ENCODE peak calls at places on chromosomes 3 and 15, in four cellular contexts. A is upper lobe of right lung, I is thoracic aorta, Z is lower lobe of right lung. V is an unnamed sample.

GRCh38 chr15:67836477-67836876 is 3.4 kb downstream of the RNU6-1 start:
- DNase-seq in A (no peak), I (no peak), Z (no peak), V (peak; percentile 74)

GRCh38 chr3:49119439-49119838 is 1.2 kb downstream of the USP19 start:
- DNase-seq in A (no peak), I (no peak), Z (no peak), V (no peak)

GRCh38 chr3:112654979-112655378 is 14.0 kb upstream of the CCDC80 start:
- DNase-seq in A (no peak), I (no peak), Z (no peak), V (no peak)

GRCh38 chr15:73495171-73495570 is 52.2 kb downstream of the REC114 start:
- DNase-seq in A (no peak), I (no peak), Z (no peak), V (no peak)

GRCh38 chr3:129723558-129724324 is 117.3 kb upstream of the PLXND1 start:
- DNase-seq in A (no peak), I (no peak), Z (no peak), V (peak; percentile 80)

GRCh38 chr3:73658227-73658626 is 33.5 kb upstream of the PDZRN3 start:
- DNase-seq in A (no peak), I (no peak), Z (no peak), V (no peak)

GRCh38 chr3:45689787-45690145 is 570 bp downstream of the SACM1L start:
- DNase-seq in A (no peak), I (no peak), Z (no peak), V (no peak)

GRCh38 chr3:17384567-17385296 is 357.7 kb downstream of the TBC1D5 start:
- DNase-seq in A (no peak), I (no peak), Z (no peak), V (no peak)

GRCh38 chr3:13492048-13492447 is 11.9 kb downstream of the HDAC11 start:
- DNase-seq in A (peak; percentile 45), I (no peak), Z (peak; percentile 13), V (no peak)

GRCh38 chr3:174035317-174035886 is 637.9 kb downstream of the NLGN1 start:
- DNase-seq in A (no peak), I (no peak), Z (no peak), V (no peak)

GRCh38 chr3:21750831-21751391 is at the start of gene ZNF385D:
- DNase-seq in A (peak; percentile 61), I (peak; percentile 15), Z (peak; percentile 42), V (peak; percentile 83)

GRCh38 chr3:27166888-27167287 is 202.3 kb downstream of the NEK10 start:
- DNase-seq in A (no peak), I (no peak), Z (no peak), V (no peak)

GRCh38 chr3:117144832-117145231 is 435.3 kb downstream of the TUSC7 start:
- DNase-seq in A (no peak), I (no peak), Z (no peak), V (no peak)

GRCh38 chr3:143977326-143978262 is 6.0 kb downstream of the DIPK2A start:
- DNase-seq in A (no peak), I (no peak), Z (no peak), V (no peak)

GRCh38 chr3:12822725-12823373 is 18.5 kb downstream of the RPL32 start:
- DNase-seq in A (no peak), I (no peak), Z (no peak), V (no peak)

GRCh38 chr15:58058729-58059128 is 6.8 kb downstream of the ALDH1A2 start:
- DNase-seq in A (no peak), I (no peak), Z (no peak), V (no peak)

GRCh38 chr3:41199866-41200668 is 762 bp downstream of the CTNNB1 start:
- DNase-seq in A (peak; percentile 73), I (no peak), Z (peak; percentile 53), V (peak; percentile 73)

GRCh38 chr15:29938701-29939340 is 116.6 kb upstream of the TJP1 start:
- DNase-seq in A (no peak), I (no peak), Z (no peak), V (no peak)

GRCh38 chr15:64090527-64090926 is 3.1 kb downstream of the CIAO2A start:
- DNase-seq in A (no peak), I (no peak), Z (no peak), V (no peak)

GRCh38 chr3:9898467-9899229 is 4.0 kb upstream of the IL17RE start:
- DNase-seq in A (no peak), I (no peak), Z (no peak), V (no peak)

GRCh38 chr3:149934524-149934923 is 36.2 kb downstream of the PFN2 start:
- DNase-seq in A (no peak), I (peak; percentile 13), Z (no peak), V (no peak)

GRCh38 chr15:76285241-76285825 is 25.9 kb downstream of the ETFA start:
- DNase-seq in A (no peak), I (no peak), Z (no peak), V (no peak)

DNA sequence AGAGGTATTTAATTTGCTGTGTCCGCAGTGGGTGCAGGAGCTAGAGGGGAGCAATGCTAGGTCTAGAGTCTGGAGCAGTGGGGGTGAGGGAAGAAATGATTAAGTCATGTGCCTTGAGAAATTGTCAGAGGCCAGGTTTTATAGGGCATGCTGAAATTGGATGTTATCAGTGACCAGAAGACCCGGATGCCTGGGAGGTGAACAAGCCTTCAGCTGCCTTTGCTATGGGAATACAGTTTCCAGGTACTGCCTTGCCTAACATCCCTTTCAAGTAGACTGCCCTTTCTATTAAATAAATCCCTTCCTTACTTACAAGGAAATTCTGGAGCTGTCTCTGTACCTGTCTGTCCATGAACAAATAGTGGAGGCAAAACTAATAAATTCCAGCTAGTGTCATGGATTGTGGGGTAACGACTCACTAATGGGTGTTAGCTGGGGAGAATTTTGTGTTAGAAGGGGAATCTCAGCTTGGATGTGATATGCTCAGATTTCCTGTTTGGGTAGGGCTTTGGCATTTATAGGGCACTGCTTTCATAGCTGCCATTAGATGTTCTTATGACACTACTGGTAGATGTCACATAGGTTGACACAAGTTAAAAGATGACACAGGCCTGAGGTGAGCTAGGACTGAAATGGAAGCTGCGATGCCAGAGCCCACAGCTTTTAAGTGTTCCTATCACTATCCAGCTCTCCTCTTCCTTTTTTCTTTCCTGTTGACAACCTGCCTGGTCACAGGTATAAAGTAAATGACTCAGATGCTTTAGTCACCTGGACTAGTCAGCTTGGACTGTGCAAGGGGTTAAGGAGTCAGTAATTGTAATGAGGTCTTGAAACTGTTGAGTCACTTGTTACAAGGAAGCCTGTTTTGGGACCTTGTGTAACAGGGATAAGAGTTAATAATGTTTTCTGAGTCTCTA is 21.3 kb downstream of the CHD2 start:
- DNase-seq in A (no peak), I (no peak), Z (no peak), V (no peak)
- H3K27ac ChIP-seq in A (peak overlapping the region; percentile 63), I (peak overlapping the region; percentile 54), Z (peak overlapping the region; percentile 50), V (peak overlapping the region; percentile 47)

GRCh38 chr3:186093271-186093900 is 15.5 kb downstream of the ETV5 start:
- DNase-seq in A (no peak), I (no peak), Z (no peak), V (no peak)

GRCh38 chr3:186096295-186096694 is 12.6 kb downstream of the ETV5 start:
- DNase-seq in A (no peak), I (no peak), Z (no peak), V (no peak)

GRCh38 chr3:186095584-186096061 is 13.3 kb downstream of the ETV5 start:
- DNase-seq in A (peak; percentile 74), I (no peak), Z (peak; percentile 66), V (no peak)

GRCh38 chr3:186092360-186093070 is 16.4 kb downstream of the ETV5 start:
- DNase-seq in A (no peak), I (no peak), Z (no peak), V (no peak)

DNA sequence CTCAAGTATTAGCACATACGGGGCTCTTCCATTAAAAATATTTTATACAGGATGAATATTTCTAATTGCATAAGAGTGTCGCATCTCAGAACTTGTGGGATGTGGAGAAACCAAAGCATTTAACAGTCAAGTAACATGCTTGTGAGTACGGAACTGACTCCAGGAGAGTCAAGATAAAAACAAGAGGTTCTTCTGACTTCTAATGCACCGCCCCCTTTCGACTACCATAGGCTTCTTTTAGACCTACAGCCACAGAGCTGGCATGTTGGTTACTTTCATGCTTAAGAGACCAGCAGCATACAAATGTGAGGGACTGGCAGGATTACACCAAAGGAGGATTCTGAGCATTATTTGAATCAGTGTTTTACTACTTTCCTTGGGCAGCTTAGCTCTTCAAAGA is 14.2 kb downstream of the ETV5 start:
- DNase-seq in A (no peak), I (no peak), Z (no peak), V (no peak)
- H3K27me3 ChIP-seq in A (no peaks in the 10 kb centered on the region), I (no peaks in the 10 kb centered on the region), Z (no peaks in the 10 kb centered on the region), V (no peaks in the 10 kb centered on the region)

DNA sequence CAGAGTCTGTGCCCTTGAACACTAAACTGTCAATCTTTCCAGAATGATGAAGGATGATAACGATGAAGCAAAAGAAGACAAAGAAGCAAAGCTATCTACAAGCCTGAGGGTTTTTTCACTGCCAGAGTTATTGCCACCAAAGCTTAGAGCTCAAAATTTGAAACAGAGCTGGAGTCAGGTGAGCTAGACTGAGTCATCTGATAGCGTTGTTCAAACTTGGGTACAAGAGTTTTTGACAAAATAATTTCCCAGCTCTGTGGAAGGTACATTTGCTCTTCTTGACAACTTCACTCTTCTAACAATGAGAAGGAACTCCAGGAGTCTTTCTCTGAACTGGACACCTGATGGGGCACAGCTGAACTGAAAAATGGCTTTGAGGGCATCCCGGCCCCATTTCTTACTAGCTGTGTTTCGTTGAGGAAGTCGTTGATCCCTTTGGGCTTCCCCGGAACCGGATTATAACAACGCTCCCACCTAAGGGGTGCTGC is 714 bp downstream of the MCCC1 start:
- DNase-seq in A (no peak), I (no peak), Z (no peak), V (no peak)
- H3K27ac ChIP-seq in A (peak overlapping the region; percentile 91), I (peak overlapping the region; percentile 85), Z (peak overlapping the region; percentile 89), V (peak overlapping the region; percentile 92)

GRCh38 chr3:158094235-158094916 is 11.8 kb downstream of the SHOX2 start:
- DNase-seq in A (peak; percentile 62), I (no peak), Z (no peak), V (peak; percentile 56)

GRCh38 chr3:158095302-158095997 is 10.8 kb downstream of the SHOX2 start:
- DNase-seq in A (no peak), I (no peak), Z (no peak), V (no peak)

GRCh38 chr3:158097141-158097540 is 9.1 kb downstream of the SHOX2 start:
- DNase-seq in A (no peak), I (no peak), Z (no peak), V (no peak)

GRCh38 chr3:158093526-158093925 is 12.7 kb downstream of the SHOX2 start:
- DNase-seq in A (no peak), I (no peak), Z (no peak), V (no peak)

DNA sequence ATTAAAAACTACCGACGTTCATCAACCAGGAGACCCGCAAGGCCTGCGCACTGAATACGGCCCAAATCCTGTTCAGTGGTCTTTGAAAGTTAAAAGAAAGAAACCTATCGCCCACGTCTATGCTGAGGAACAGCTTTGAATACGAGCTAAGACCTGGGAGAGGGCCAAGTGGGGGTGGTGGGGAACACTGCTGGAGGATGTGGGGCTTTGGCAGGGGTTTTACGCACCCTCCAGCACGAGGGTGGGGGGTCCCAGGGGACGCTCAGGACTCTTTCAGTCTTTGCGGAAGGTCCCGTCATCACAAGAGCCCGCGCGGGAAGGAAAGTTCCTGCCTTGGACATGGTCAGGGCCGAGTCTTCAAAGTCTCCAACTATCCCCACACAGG is 11.3 kb downstream of the SHOX2 start:
- DNase-seq in A (no peak), I (no peak), Z (no peak), V (no peak)
- H3K27me3 ChIP-seq in A (peaks cover 84% of the 10 kb centered on the region), I (peaks cover 36% of the 10 kb centered on the region), Z (peaks cover 90% of the 10 kb centered on the region), V (peaks cover 81% of the 10 kb centered on the region)

V was measured in suprapubic skin.